ENCODE peak calls at places on chromosome 9, in ten cellular contexts. One of them, this sample, is unnamed.
A peak's percentile ranks its signal among the peaks of the same experiment; 100 is the strongest.

GRCh38 chr9:6417186-6417585 is 4.2 kb downstream of the UHRF2 start:
- DNase-seq in ELF-1: no peak
- DNase-seq in heart right ventricle: no peak
- DNase-seq in fibroblast of pulmonary artery: peak; percentile 15
- DNase-seq in A549: no peak
- DNase-seq in esophagus squamous epithelium: no peak
- DNase-seq in cardiac septum: no peak
- DNase-seq in mesendoderm: peak; percentile 13
- DNase-seq in MCF 10A: no peak
- DNase-seq in NCI-H1417 treated with DMSO at 0.1 percent for 48 hours: no peak
- DNase-seq in this sample: no peak

GRCh38 chr9:36091028-36091953 is 45.2 kb upstream of the GLIPR2 start:
- DNase-seq in ELF-1: no peak
- DNase-seq in heart right ventricle: peak; percentile 39
- DNase-seq in fibroblast of pulmonary artery: peak; percentile 81
- DNase-seq in A549: peak; percentile 58
- DNase-seq in esophagus squamous epithelium: no peak
- DNase-seq in cardiac septum: no peak
- DNase-seq in mesendoderm: peak; percentile 85
- DNase-seq in MCF 10A: peak; percentile 27
- DNase-seq in NCI-H1417 treated with DMSO at 0.1 percent for 48 hours: no peak
- DNase-seq in this sample: no peak

GRCh38 chr9:36488322-36488838 is 84.3 kb upstream of the MELK start:
- DNase-seq in ELF-1: no peak
- DNase-seq in heart right ventricle: no peak
- DNase-seq in fibroblast of pulmonary artery: no peak
- DNase-seq in A549: no peak
- DNase-seq in esophagus squamous epithelium: no peak
- DNase-seq in cardiac septum: no peak
- DNase-seq in mesendoderm: no peak
- DNase-seq in MCF 10A: no peak
- DNase-seq in NCI-H1417 treated with DMSO at 0.1 percent for 48 hours: no peak
- DNase-seq in this sample: peak; percentile 38

GRCh38 chr9:128420060-128420650 is 502 bp upstream of the CERCAM start:
- DNase-seq in ELF-1: peak; percentile 68
- DNase-seq in heart right ventricle: peak; percentile 70
- DNase-seq in fibroblast of pulmonary artery: peak; percentile 63
- DNase-seq in A549: peak; percentile 60
- DNase-seq in esophagus squamous epithelium: no peak
- DNase-seq in cardiac septum: peak; percentile 88
- DNase-seq in mesendoderm: peak; percentile 56
- DNase-seq in MCF 10A: peak; percentile 55
- DNase-seq in NCI-H1417 treated with DMSO at 0.1 percent for 48 hours: no peak
- DNase-seq in this sample: peak; percentile 72

GRCh38 chr9:100690438-100690837 is 112.6 kb downstream of the CAVIN4 start:
- DNase-seq in ELF-1: no peak
- DNase-seq in heart right ventricle: no peak
- DNase-seq in fibroblast of pulmonary artery: no peak
- DNase-seq in A549: no peak
- DNase-seq in esophagus squamous epithelium: no peak
- DNase-seq in cardiac septum: no peak
- DNase-seq in mesendoderm: no peak
- DNase-seq in MCF 10A: no peak
- DNase-seq in NCI-H1417 treated with DMSO at 0.1 percent for 48 hours: no peak
- DNase-seq in this sample: no peak

GRCh38 chr9:128383007-128383753 is 12.0 kb downstream of the URM1 start:
- DNase-seq in ELF-1: peak; percentile 87
- DNase-seq in heart right ventricle: no peak
- DNase-seq in fibroblast of pulmonary artery: no peak
- DNase-seq in A549: no peak
- DNase-seq in esophagus squamous epithelium: no peak
- DNase-seq in cardiac septum: no peak
- DNase-seq in mesendoderm: no peak
- DNase-seq in MCF 10A: no peak
- DNase-seq in NCI-H1417 treated with DMSO at 0.1 percent for 48 hours: peak; percentile 21
- DNase-seq in this sample: no peak

GRCh38 chr9:20066120-20066519 is 277.3 kb upstream of the SLC24A2 start:
- DNase-seq in ELF-1: no peak
- DNase-seq in heart right ventricle: no peak
- DNase-seq in fibroblast of pulmonary artery: no peak
- DNase-seq in A549: no peak
- DNase-seq in esophagus squamous epithelium: no peak
- DNase-seq in cardiac septum: no peak
- DNase-seq in mesendoderm: no peak
- DNase-seq in MCF 10A: no peak
- DNase-seq in NCI-H1417 treated with DMSO at 0.1 percent for 48 hours: no peak
- DNase-seq in this sample: no peak

GRCh38 chr9:116032683-116033440 is 120.7 kb upstream of the PAPPA start:
- DNase-seq in ELF-1: no peak
- DNase-seq in heart right ventricle: no peak
- DNase-seq in fibroblast of pulmonary artery: no peak
- DNase-seq in A549: no peak
- DNase-seq in esophagus squamous epithelium: no peak
- DNase-seq in cardiac septum: no peak
- DNase-seq in mesendoderm: no peak
- DNase-seq in MCF 10A: no peak
- DNase-seq in NCI-H1417 treated with DMSO at 0.1 percent for 48 hours: no peak
- DNase-seq in this sample: no peak

GRCh38 chr9:132446887-132447286 is 36.9 kb downstream of the CFAP77 start:
- DNase-seq in ELF-1: no peak
- DNase-seq in heart right ventricle: no peak
- DNase-seq in fibroblast of pulmonary artery: no peak
- DNase-seq in A549: no peak
- DNase-seq in esophagus squamous epithelium: no peak
- DNase-seq in cardiac septum: no peak
- DNase-seq in mesendoderm: no peak
- DNase-seq in MCF 10A: no peak
- DNase-seq in NCI-H1417 treated with DMSO at 0.1 percent for 48 hours: no peak
- DNase-seq in this sample: no peak

GRCh38 chr9:137371966-137372651 is 50.9 kb downstream of the EXD3 start:
- DNase-seq in ELF-1: no peak
- DNase-seq in heart right ventricle: no peak
- DNase-seq in fibroblast of pulmonary artery: no peak
- DNase-seq in A549: no peak
- DNase-seq in esophagus squamous epithelium: no peak
- DNase-seq in cardiac septum: no peak
- DNase-seq in mesendoderm: no peak
- DNase-seq in MCF 10A: no peak
- DNase-seq in NCI-H1417 treated with DMSO at 0.1 percent for 48 hours: no peak
- DNase-seq in this sample: peak; percentile 40

GRCh38 chr9:18359335-18359734 is 114.6 kb upstream of the ADAMTSL1 start:
- DNase-seq in ELF-1: no peak
- DNase-seq in heart right ventricle: no peak
- DNase-seq in fibroblast of pulmonary artery: peak; percentile 41
- DNase-seq in A549: no peak
- DNase-seq in esophagus squamous epithelium: no peak
- DNase-seq in cardiac septum: no peak
- DNase-seq in mesendoderm: no peak
- DNase-seq in MCF 10A: no peak
- DNase-seq in NCI-H1417 treated with DMSO at 0.1 percent for 48 hours: no peak
- DNase-seq in this sample: no peak

GRCh38 chr9:14310247-14310646 is 3.7 kb downstream of the NFIB start:
- DNase-seq in ELF-1: no peak
- DNase-seq in heart right ventricle: no peak
- DNase-seq in fibroblast of pulmonary artery: no peak
- DNase-seq in A549: no peak
- DNase-seq in esophagus squamous epithelium: no peak
- DNase-seq in cardiac septum: no peak
- DNase-seq in mesendoderm: no peak
- DNase-seq in MCF 10A: no peak
- DNase-seq in NCI-H1417 treated with DMSO at 0.1 percent for 48 hours: no peak
- DNase-seq in this sample: no peak

GRCh38 chr9:112844771-112845542 is 45.7 kb downstream of the SLC46A2 start:
- DNase-seq in ELF-1: peak; percentile 86
- DNase-seq in heart right ventricle: peak; percentile 79
- DNase-seq in fibroblast of pulmonary artery: peak; percentile 80
- DNase-seq in A549: peak; percentile 70
- DNase-seq in esophagus squamous epithelium: no peak
- DNase-seq in cardiac septum: peak; percentile 90
- DNase-seq in mesendoderm: peak; percentile 72
- DNase-seq in MCF 10A: peak; percentile 70
- DNase-seq in NCI-H1417 treated with DMSO at 0.1 percent for 48 hours: no peak
- DNase-seq in this sample: peak; percentile 75

GRCh38 chr9:112719292-112719691 is 1.4 kb upstream of the INIP start:
- DNase-seq in ELF-1: no peak
- DNase-seq in heart right ventricle: no peak
- DNase-seq in fibroblast of pulmonary artery: peak; percentile 7
- DNase-seq in A549: no peak
- DNase-seq in esophagus squamous epithelium: no peak
- DNase-seq in cardiac septum: no peak
- DNase-seq in mesendoderm: no peak
- DNase-seq in MCF 10A: no peak
- DNase-seq in NCI-H1417 treated with DMSO at 0.1 percent for 48 hours: no peak
- DNase-seq in this sample: no peak

GRCh38 chr9:37405764-37406380 is 16.6 kb upstream of the GRHPR start:
- DNase-seq in ELF-1: no peak
- DNase-seq in heart right ventricle: no peak
- DNase-seq in fibroblast of pulmonary artery: peak; percentile 21
- DNase-seq in A549: no peak
- DNase-seq in esophagus squamous epithelium: no peak
- DNase-seq in cardiac septum: no peak
- DNase-seq in mesendoderm: no peak
- DNase-seq in MCF 10A: no peak
- DNase-seq in NCI-H1417 treated with DMSO at 0.1 percent for 48 hours: no peak
- DNase-seq in this sample: no peak

GRCh38 chr9:118985851-118986250 is 383.4 kb downstream of the BRINP1 start:
- DNase-seq in ELF-1: no peak
- DNase-seq in heart right ventricle: no peak
- DNase-seq in fibroblast of pulmonary artery: no peak
- DNase-seq in A549: no peak
- DNase-seq in esophagus squamous epithelium: no peak
- DNase-seq in cardiac septum: no peak
- DNase-seq in mesendoderm: no peak
- DNase-seq in MCF 10A: no peak
- DNase-seq in NCI-H1417 treated with DMSO at 0.1 percent for 48 hours: no peak
- DNase-seq in this sample: no peak

GRCh38 chr9:94864862-94865435 is 138.4 kb downstream of the AOPEP start:
- DNase-seq in ELF-1: no peak
- DNase-seq in heart right ventricle: no peak
- DNase-seq in fibroblast of pulmonary artery: no peak
- DNase-seq in A549: no peak
- DNase-seq in esophagus squamous epithelium: no peak
- DNase-seq in cardiac septum: no peak
- DNase-seq in mesendoderm: no peak
- DNase-seq in MCF 10A: no peak
- DNase-seq in NCI-H1417 treated with DMSO at 0.1 percent for 48 hours: no peak
- DNase-seq in this sample: no peak

GRCh38 chr9:92714787-92715487 is 45.0 kb upstream of the IPPK start:
- DNase-seq in ELF-1: no peak
- DNase-seq in heart right ventricle: no peak
- DNase-seq in fibroblast of pulmonary artery: no peak
- DNase-seq in A549: no peak
- DNase-seq in esophagus squamous epithelium: no peak
- DNase-seq in cardiac septum: no peak
- DNase-seq in mesendoderm: no peak
- DNase-seq in MCF 10A: no peak
- DNase-seq in NCI-H1417 treated with DMSO at 0.1 percent for 48 hours: no peak
- DNase-seq in this sample: no peak

GRCh38 chr9:131503626-131504465 is 1.1 kb downstream of the POMT1 start:
- DNase-seq in ELF-1: peak; percentile 47
- DNase-seq in heart right ventricle: no peak
- DNase-seq in fibroblast of pulmonary artery: no peak
- DNase-seq in A549: peak; percentile 31
- DNase-seq in esophagus squamous epithelium: no peak
- DNase-seq in cardiac septum: no peak
- DNase-seq in mesendoderm: peak; percentile 50
- DNase-seq in MCF 10A: peak; percentile 49
- DNase-seq in NCI-H1417 treated with DMSO at 0.1 percent for 48 hours: no peak
- DNase-seq in this sample: no peak

GRCh38 chr9:138025908-138026307 is 148.3 kb downstream of the CACNA1B start:
- DNase-seq in ELF-1: no peak
- DNase-seq in heart right ventricle: no peak
- DNase-seq in fibroblast of pulmonary artery: no peak
- DNase-seq in A549: no peak
- DNase-seq in esophagus squamous epithelium: no peak
- DNase-seq in cardiac septum: no peak
- DNase-seq in mesendoderm: no peak
- DNase-seq in MCF 10A: no peak
- DNase-seq in NCI-H1417 treated with DMSO at 0.1 percent for 48 hours: no peak
- DNase-seq in this sample: no peak

GRCh38 chr9:133943781-133944745 is 48.1 kb downstream of the VAV2 start:
- DNase-seq in ELF-1: no peak
- DNase-seq in heart right ventricle: no peak
- DNase-seq in fibroblast of pulmonary artery: no peak
- DNase-seq in A549: no peak
- DNase-seq in esophagus squamous epithelium: no peak
- DNase-seq in cardiac septum: no peak
- DNase-seq in mesendoderm: no peak
- DNase-seq in MCF 10A: peak; percentile 60
- DNase-seq in NCI-H1417 treated with DMSO at 0.1 percent for 48 hours: no peak
- DNase-seq in this sample: peak; percentile 65